ENCODE peak calls at places on chromosomes 13 and 19, in ten cellular contexts. A is SW 1271, Y is keratinocyte, J is T-helper 9 cell, H is HFF-Myc, S is left cardiac atrium, E is SHP77, G is NCI-H1417, F is HEK293T, W is esophagus muscularis mucosa. D is an unnamed sample.

GRCh38 chr13:32140109-32140508 is 108.5 kb downstream of the FRY start:
- DNase-seq in A (no peak), Y (no peak), J (no peak), H (no peak), S (no peak), E (no peak), G (no peak), F (no peak), W (no peak), D (no peak)

GRCh38 chr19:18156841-18157464 is 4.0 kb downstream of the PIK3R2 start:
- DNase-seq in A (no peak), Y (no peak), J (no peak), H (peak; percentile 81), S (peak; percentile 91), E (peak; percentile 91), G (peak; percentile 83), F (peak; percentile 62), W (no peak), D (no peak)

GRCh38 chr13:113863511-113864302 is at the start of gene GAS6:
- DNase-seq in A (no peak), Y (no peak), J (no peak), H (no peak), S (peak; percentile 72), E (no peak), G (peak; percentile 93), F (peak; percentile 22), W (no peak), D (peak; percentile 78)

GRCh38 chr19:10699650-10700335 is 1.4 kb upstream of the QTRT1 start:
- DNase-seq in A (no peak), Y (no peak), J (peak; percentile 70), H (no peak), S (no peak), E (peak; percentile 15), G (peak; percentile 20), F (peak; percentile 46), W (no peak), D (no peak)

GRCh38 chr19:34733266-34733825 is 697 bp upstream of the ZNF181 start:
- DNase-seq in A (peak; percentile 44), Y (no peak), J (no peak), H (no peak), S (peak; percentile 72), E (peak; percentile 67), G (no peak), F (peak; percentile 32), W (no peak), D (no peak)

GRCh38 chr19:46368116-46368515 is 21.2 kb downstream of the PPP5C start:
- DNase-seq in A (no peak), Y (no peak), J (no peak), H (no peak), S (no peak), E (no peak), G (no peak), F (no peak), W (no peak), D (no peak)

GRCh38 chr13:51933466-51934058 is 71.8 kb downstream of the CCDC70 start:
- DNase-seq in A (no peak), Y (no peak), J (no peak), H (no peak), S (no peak), E (no peak), G (no peak), F (no peak), W (no peak), D (no peak)

GRCh38 chr19:14406645-14407331 is 12.4 kb downstream of the DDX39A start:
- DNase-seq in A (no peak), Y (no peak), J (no peak), H (no peak), S (no peak), E (no peak), G (no peak), F (no peak), W (no peak), D (no peak)

GRCh38 chr13:21871302-21871862 is 200.5 kb downstream of the FGF9 start:
- DNase-seq in A (no peak), Y (no peak), J (no peak), H (no peak), S (no peak), E (no peak), G (no peak), F (no peak), W (peak; percentile 62), D (peak; percentile 32)

GRCh38 chr19:42250666-42251531 is 4.0 kb downstream of the ERF start:
- DNase-seq in A (no peak), Y (no peak), J (no peak), H (no peak), S (peak; percentile 62), E (no peak), G (no peak), F (no peak), W (no peak), D (no peak)

GRCh38 chr19:4134351-4134750 is 10.4 kb upstream of the MAP2K2 start:
- DNase-seq in A (no peak), Y (no peak), J (no peak), H (no peak), S (no peak), E (no peak), G (no peak), F (no peak), W (no peak), D (no peak)

GRCh38 chr13:97015661-97016350 is 21.5 kb upstream of the OXGR1 start:
- DNase-seq in A (no peak), Y (no peak), J (no peak), H (no peak), S (no peak), E (no peak), G (no peak), F (no peak), W (no peak), D (no peak)

GRCh38 chr13:36685912-36686311 is 12.1 kb downstream of the SERTM1 start:
- DNase-seq in A (no peak), Y (no peak), J (no peak), H (no peak), S (no peak), E (no peak), G (no peak), F (no peak), W (no peak), D (no peak)

GRCh38 chr19:14433454-14434156 is 499 bp downstream of the PKN1 start:
- DNase-seq in A (no peak), Y (no peak), J (peak; percentile 32), H (no peak), S (no peak), E (no peak), G (peak; percentile 84), F (no peak), W (no peak), D (peak; percentile 60)

GRCh38 chr13:98787173-98787572 is 34.7 kb upstream of the SLC15A1 start:
- DNase-seq in A (no peak), Y (no peak), J (no peak), H (no peak), S (no peak), E (no peak), G (no peak), F (no peak), W (no peak), D (no peak)

GRCh38 chr13:37143901-37144300 is 38.4 kb upstream of the CSNK1A1L start:
- DNase-seq in A (no peak), Y (no peak), J (no peak), H (no peak), S (no peak), E (no peak), G (no peak), F (no peak), W (no peak), D (no peak)

GRCh38 chr19:10874019-10874418 is 2.7 kb downstream of the CARM1 start:
- DNase-seq in A (no peak), Y (no peak), J (no peak), H (no peak), S (no peak), E (no peak), G (no peak), F (no peak), W (no peak), D (no peak)

GRCh38 chr13:100588350-100589177 is at the start of gene GGACT:
- DNase-seq in A (peak; percentile 36), Y (no peak), J (peak; percentile 82), H (no peak), S (peak; percentile 81), E (peak; percentile 84), G (peak; percentile 92), F (peak; percentile 85), W (no peak), D (peak; percentile 84)

GRCh38 chr13:49551245-49551644 is 34.1 kb downstream of the RCBTB1 start:
- DNase-seq in A (no peak), Y (no peak), J (no peak), H (no peak), S (no peak), E (no peak), G (no peak), F (no peak), W (no peak), D (no peak)

GRCh38 chr19:36986601-36987000 is 70.5 kb downstream of the ZNF568 start:
- DNase-seq in A (no peak), Y (no peak), J (no peak), H (no peak), S (no peak), E (peak; percentile 76), G (peak; percentile 76), F (no peak), W (no peak), D (no peak)

GRCh38 chr19:50358483-50359431 is 6.7 kb downstream of the NAPSA start:
- DNase-seq in A (no peak), Y (no peak), J (peak; percentile 64), H (no peak), S (peak; percentile 83), E (no peak), G (peak; percentile 84), F (no peak), W (no peak), D (no peak)

GRCh38 chr19:1250374-1251232 is 2.2 kb downstream of the MIDN start:
- DNase-seq in A (no peak), Y (no peak), J (peak; percentile 56), H (no peak), S (peak; percentile 72), E (peak; percentile 39), G (peak; percentile 94), F (peak; percentile 37), W (no peak), D (peak; percentile 89)

GRCh38 chr13:26253262-26253786 is 605 bp upstream of the CDK8 start:
- DNase-seq in A (no peak), Y (no peak), J (no peak), H (no peak), S (no peak), E (no peak), G (no peak), F (no peak), W (no peak), D (no peak)

GRCh38 chr13:92896842-92897241 is 329.8 kb upstream of the GPC6 start:
- DNase-seq in A (no peak), Y (no peak), J (no peak), H (no peak), S (no peak), E (peak; percentile 54), G (peak; percentile 41), F (peak; percentile 51), W (no peak), D (no peak)

GRCh38 chr13:59144700-59145099 is 1019.0 kb downstream of the DIAPH3 start:
- DNase-seq in A (no peak), Y (no peak), J (no peak), H (no peak), S (no peak), E (no peak), G (no peak), F (no peak), W (no peak), D (no peak)

GRCh38 chr13:109226631-109227030 is 559.8 kb downstream of the IRS2 start:
- DNase-seq in A (no peak), Y (no peak), J (no peak), H (no peak), S (no peak), E (no peak), G (no peak), F (no peak), W (no peak), D (no peak)